ENCODE peak calls at places on chromosomes 2 and 18, in nine cellular contexts. I, Z, C, N, Q, D, X, W and O are unnamed samples.

GRCh38 chr18:45291616-45292612 is 323.4 kb upstream of the SLC14A2 start:
- DNase-seq in I (no peak), Z (no peak), C (peak; percentile 1), N (no peak), Q (no peak), D (peak; percentile 18), X (peak; percentile 4), W (no peak), O (no peak)

GRCh38 chr2:170362895-170363582 is 185.1 kb downstream of the MYO3B start:
- DNase-seq in I (no peak), Z (no peak), C (peak; percentile 1), N (no peak), Q (no peak), D (no peak), X (no peak), W (no peak), O (no peak)

GRCh38 chr2:56357655-56358295 is 174.0 kb downstream of the CCDC85A start:
- DNase-seq in I (no peak), Z (no peak), C (no peak), N (no peak), Q (no peak), D (no peak), X (no peak), W (no peak), O (no peak)

GRCh38 chr2:61834893-61835292 is 19.0 kb downstream of the FAM161A start:
- DNase-seq in I (peak; percentile 21), Z (no peak), C (no peak), N (no peak), Q (no peak), D (peak; percentile 55), X (no peak), W (no peak), O (no peak)

GRCh38 chr18:77136076-77136718 is 3.6 kb upstream of the MBP start:
- DNase-seq in I (no peak), Z (no peak), C (no peak), N (no peak), Q (no peak), D (no peak), X (no peak), W (no peak), O (no peak)

GRCh38 chr2:181685150-181685688 is 4.9 kb upstream of the NEUROD1 start:
- DNase-seq in I (peak; percentile 49), Z (no peak), C (peak; percentile 30), N (peak; percentile 15), Q (no peak), D (peak; percentile 10), X (no peak), W (no peak), O (no peak)

GRCh38 chr2:51084750-51085149 is 52.8 kb upstream of the NRXN1 start:
- DNase-seq in I (no peak), Z (no peak), C (no peak), N (no peak), Q (no peak), D (peak; percentile 20), X (no peak), W (no peak), O (no peak)

GRCh38 chr18:48663096-48663930 is 124.5 kb downstream of the CTIF start:
- DNase-seq in I (no peak), Z (no peak), C (no peak), N (no peak), Q (no peak), D (no peak), X (no peak), W (no peak), O (no peak)

GRCh38 chr2:175929850-175930249 is 72.2 kb downstream of the LNPK start:
- DNase-seq in I (peak; percentile 74), Z (no peak), C (peak; percentile 18), N (no peak), Q (no peak), D (peak; percentile 14), X (peak; percentile 5), W (no peak), O (no peak)

GRCh38 chr2:191629001-191629453 is 48.9 kb upstream of the NABP1 start:
- DNase-seq in I (no peak), Z (peak; percentile 49), C (no peak), N (no peak), Q (no peak), D (no peak), X (no peak), W (no peak), O (no peak)

GRCh38 chr18:50611529-50611941 is 51.6 kb downstream of the MAPK4 start:
- DNase-seq in I (no peak), Z (no peak), C (no peak), N (no peak), Q (no peak), D (peak; percentile 70), X (no peak), W (no peak), O (no peak)

GRCh38 chr2:157056200-157056676 is 201.3 kb upstream of the GALNT5 start:
- DNase-seq in I (peak; percentile 78), Z (peak; percentile 64), C (peak; percentile 90), N (no peak), Q (no peak), D (peak; percentile 49), X (peak; percentile 25), W (no peak), O (no peak)

GRCh38 chr2:188785515-188785914 is 188.7 kb upstream of the COL3A1 start:
- DNase-seq in I (peak; percentile 38), Z (no peak), C (peak; percentile 39), N (no peak), Q (no peak), D (no peak), X (no peak), W (no peak), O (no peak)

GRCh38 chr18:33870059-33870458 is 292.0 kb downstream of the ASXL3 start:
- DNase-seq in I (peak; percentile 43), Z (no peak), C (peak; percentile 10), N (no peak), Q (no peak), D (no peak), X (no peak), W (no peak), O (no peak)

GRCh38 chr2:159613515-159614336 is 2.6 kb downstream of the BAZ2B start:
- DNase-seq in I (peak; percentile 44), Z (peak; percentile 35), C (peak; percentile 51), N (no peak), Q (no peak), D (peak; percentile 52), X (no peak), W (no peak), O (no peak)

GRCh38 chr2:84768840-84769239 is 112.0 kb downstream of the TRABD2A start:
- DNase-seq in I (no peak), Z (no peak), C (no peak), N (no peak), Q (no peak), D (peak; percentile 69), X (no peak), W (no peak), O (no peak)

GRCh38 chr2:228675042-228675441 is 493.6 kb upstream of the SPHKAP start:
- DNase-seq in I (peak; percentile 66), Z (no peak), C (peak; percentile 78), N (no peak), Q (no peak), D (no peak), X (peak; percentile 66), W (no peak), O (no peak)
- TF ChIP-seq CTCF in I (no peak), Z (no peak), C (no peak), N (no peak), Q (no peak), D (no peak), X (peak; percentile 28), W (no peak), O (no peak)

DNA sequence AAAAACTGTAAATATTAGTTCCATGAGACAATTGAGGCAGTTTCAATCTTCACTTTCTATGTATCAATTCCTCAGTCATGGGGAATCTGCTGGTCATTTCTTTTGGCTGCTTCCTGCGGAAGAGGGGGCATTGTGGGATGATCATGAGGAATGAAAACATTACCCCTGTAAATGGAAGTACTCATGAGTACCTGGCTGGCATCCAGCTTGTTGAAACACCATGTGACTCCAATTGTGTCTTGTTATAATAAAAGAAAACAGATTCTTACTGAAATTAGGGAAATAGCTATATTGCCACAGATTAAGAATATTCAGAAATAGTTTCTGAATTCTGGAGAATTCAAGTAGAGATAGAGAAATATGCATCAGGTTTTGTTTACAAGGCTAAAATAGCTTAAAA is 41.6 kb upstream of the GPR39 start:
- DNase-seq in I (peak; percentile 42), Z (no peak), C (peak; percentile 19), N (no peak), Q (no peak), D (no peak), X (no peak), W (no peak), O (no peak)
- TF ChIP-seq CTCF in I (no peak), Z (no peak), C (no peak), N (no peak), Q (no peak), D (no peak), X (no peak), W (no peak), O (no peak)

GRCh38 chr2:75464348-75464946 is 96.3 kb downstream of the EVA1A start:
- DNase-seq in I (peak; percentile 64), Z (no peak), C (peak; percentile 61), N (peak; percentile 16), Q (no peak), D (peak; percentile 43), X (no peak), W (peak; percentile 18), O (no peak)

GRCh38 chr2:75465317-75465998 is 95.3 kb downstream of the EVA1A start:
- DNase-seq in I (peak; percentile 71), Z (no peak), C (peak; percentile 60), N (no peak), Q (no peak), D (peak; percentile 25), X (no peak), W (no peak), O (no peak)

GRCh38 chr2:75462714-75463113 is 98.0 kb downstream of the EVA1A start:
- DNase-seq in I (no peak), Z (no peak), C (no peak), N (no peak), Q (no peak), D (no peak), X (no peak), W (no peak), O (no peak)

DNA sequence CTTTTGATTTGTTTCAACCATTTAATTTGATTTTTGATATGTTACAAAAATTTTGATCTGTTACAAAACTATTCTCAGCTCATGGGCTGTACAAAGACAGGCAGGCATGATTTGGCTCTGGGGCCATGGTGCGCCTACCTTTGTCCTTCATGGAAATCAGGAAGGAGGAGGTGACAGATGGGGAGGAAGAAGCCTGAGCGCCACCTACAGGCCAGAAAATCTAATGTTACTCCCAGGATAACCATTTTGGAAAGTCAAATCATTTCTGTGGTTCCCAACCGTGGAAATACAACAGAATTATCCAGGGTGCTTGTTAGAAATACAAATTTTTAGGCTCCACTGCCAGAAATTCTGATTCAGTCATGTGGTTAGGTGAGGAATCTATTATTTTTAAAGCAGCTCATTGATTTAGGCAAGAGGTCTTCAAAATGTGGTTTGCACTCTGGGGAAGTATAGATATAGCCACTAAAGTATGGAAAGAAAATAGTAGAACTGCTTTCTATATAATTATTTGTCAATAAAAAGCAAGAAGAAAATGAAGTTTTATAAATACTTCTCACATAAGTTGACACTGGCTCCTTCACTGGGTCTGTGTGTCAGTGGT is 93.9 kb downstream of the EVA1A start:
- DNase-seq in I (peak; percentile 63), Z (no peak), C (peak; percentile 39), N (peak; percentile 32), Q (no peak), D (peak; percentile 46), X (no peak), W (peak; percentile 67), O (no peak)
- TF ChIP-seq CTCF in I (peak; percentile 51), Z (peak; percentile 55), C (peak; percentile 66), N (peak; percentile 55), Q (peak; percentile 3), D (peak; percentile 66), X (peak; percentile 57), W (peak; percentile 53), O (peak; percentile 44)

GRCh38 chr2:68828887-68829708 is 42.1 kb downstream of the BMP10 start:
- DNase-seq in I (peak; percentile 97), Z (peak; percentile 56), C (peak; percentile 99), N (no peak), Q (peak; percentile 94), D (peak; percentile 87), X (peak; percentile 82), W (peak; percentile 85), O (peak; percentile 82)
- TF ChIP-seq CTCF in I (no peak), Z (no peak), C (no peak), N (no peak), Q (peak; percentile 8), D (no peak), X (no peak), W (peak; percentile 29), O (no peak)